ENCODE peak calls at places on chromosomes 13 and 19, in nine cellular contexts. R, C, Y, J, F, K, T, M and I are unnamed samples.

GRCh38 chr13:114112231-114112825 is 20.1 kb downstream of the RASA3 start:
- DNase-seq in R (peak), C (no peak), Y (peak), J (no peak), F (peak), K (no peak), T (no peak), M (peak), I (no peak)

GRCh38 chr13:60347174-60347573 is 49.8 kb upstream of the TDRD3 start:
- DNase-seq in R (no peak), C (no peak), Y (no peak), J (no peak), F (no peak), K (no peak), T (no peak), M (no peak), I (no peak)

GRCh38 chr19:16372065-16372915 is 47.7 kb downstream of the KLF2 start:
- DNase-seq in R (no peak), C (no peak), Y (no peak), J (no peak), F (no peak), K (no peak), T (no peak), M (no peak), I (no peak)

GRCh38 chr13:52029569-52029968 is 5.1 kb downstream of the UTP14C start:
- DNase-seq in R (no peak), C (no peak), Y (no peak), J (no peak), F (no peak), K (no peak), T (no peak), M (no peak), I (no peak)

GRCh38 chr19:32519023-32519422 is 62.0 kb upstream of the PDCD5 start:
- DNase-seq in R (no peak), C (no peak), Y (no peak), J (no peak), F (no peak), K (no peak), T (no peak), M (no peak), I (no peak)

GRCh38 chr19:47310323-47310722 is 662 bp downstream of the C5AR1 start:
- DNase-seq in R (no peak), C (no peak), Y (no peak), J (no peak), F (no peak), K (no peak), T (no peak), M (no peak), I (no peak)

GRCh38 chr13:110644892-110645521 is 29.7 kb downstream of the NAXD start:
- DNase-seq in R (peak), C (peak), Y (no peak), J (peak), F (no peak), K (peak), T (peak), M (peak), I (peak)

GRCh38 chr13:30832845-30833332 is 73.2 kb upstream of the MEDAG start:
- DNase-seq in R (peak), C (peak), Y (peak), J (peak), F (peak), K (peak), T (peak), M (peak), I (peak)

GRCh38 chr19:45340899-45341453 is 426 bp downstream of the KLC3 start:
- DNase-seq in R (no peak), C (no peak), Y (no peak), J (peak), F (no peak), K (no peak), T (peak), M (no peak), I (no peak)

GRCh38 chr19:17389957-17390664 is 3.9 kb downstream of the CCDC194 start:
- DNase-seq in R (no peak), C (no peak), Y (peak), J (peak), F (no peak), K (no peak), T (no peak), M (no peak), I (peak)

GRCh38 chr19:21580818-21581217 is 75.4 kb downstream of the ZNF429 start:
- DNase-seq in R (no peak), C (no peak), Y (no peak), J (no peak), F (no peak), K (no peak), T (no peak), M (no peak), I (no peak)

GRCh38 chr13:113229791-113230190 is 20.4 kb downstream of the CUL4A start:
- DNase-seq in R (no peak), C (no peak), Y (no peak), J (no peak), F (no peak), K (no peak), T (no peak), M (no peak), I (no peak)

GRCh38 chr19:369256-369655 is 24.7 kb upstream of the MIER2 start:
- DNase-seq in R (no peak), C (no peak), Y (peak), J (no peak), F (no peak), K (no peak), T (no peak), M (no peak), I (no peak)

GRCh38 chr13:113835461-113836274 is 28.2 kb downstream of the GAS6 start:
- DNase-seq in R (peak), C (no peak), Y (no peak), J (no peak), F (peak), K (peak), T (no peak), M (no peak), I (no peak)

GRCh38 chr19:44747739-44748425 is 626 bp upstream of the BCL3 start:
- DNase-seq in R (peak), C (no peak), Y (peak), J (peak), F (peak), K (peak), T (peak), M (peak), I (no peak)

DNA sequence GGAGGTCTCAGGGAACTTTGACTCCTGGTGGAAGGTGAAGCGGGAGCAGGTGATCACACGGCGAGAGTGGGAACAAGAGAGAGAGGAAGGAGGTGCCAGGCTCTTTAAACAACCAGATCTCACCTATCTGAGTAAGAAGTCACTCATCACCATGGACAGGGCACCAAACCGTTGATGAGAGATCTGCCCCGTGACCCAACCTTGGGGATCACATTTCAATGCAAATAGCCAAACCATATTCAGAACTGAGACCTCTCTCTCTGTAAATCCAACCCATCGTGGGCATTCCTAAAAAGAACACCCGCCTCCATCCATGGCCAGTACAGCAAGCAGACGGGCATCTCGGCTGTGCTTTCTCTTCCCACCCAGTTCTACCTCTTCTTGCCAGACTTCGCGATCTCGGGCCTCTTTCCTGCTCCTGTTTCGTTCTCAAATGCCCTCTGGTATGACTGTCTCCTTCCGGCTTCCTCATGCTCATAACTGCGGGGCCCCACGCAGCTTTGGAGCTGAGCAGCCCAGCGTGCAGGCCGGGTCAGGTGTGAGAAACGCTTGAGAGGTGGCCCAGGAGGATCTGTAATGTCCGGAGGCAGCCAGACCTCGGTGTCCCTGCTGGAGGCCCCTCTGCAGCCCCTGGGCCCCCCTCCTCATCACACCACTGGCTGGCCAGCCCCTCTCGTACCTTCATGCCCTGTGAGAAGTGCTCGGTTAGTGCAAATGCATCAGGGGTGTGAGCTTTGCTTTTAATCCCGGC is 97.0 kb upstream of the GPR183 start:
- DNase-seq in R (no peak), C (no peak), Y (peak), J (no peak), F (no peak), K (no peak), T (no peak), M (no peak), I (no peak)
- TF ChIP-seq CTCF in R (no peak), C (no peak), Y (no peak), J (no peak), F (no peak), K (no peak), T (no peak), M (no peak), I (no peak)

GRCh38 chr19:2187164-2187563 is 23.4 kb downstream of the DOT1L start:
- DNase-seq in R (no peak), C (no peak), Y (no peak), J (no peak), F (no peak), K (no peak), T (no peak), M (no peak), I (no peak)
- TF ChIP-seq CTCF in R (no peak), C (no peak), Y (no peak), J (no peak), F (no peak), K (no peak), T (no peak), M (no peak), I (no peak)

DNA sequence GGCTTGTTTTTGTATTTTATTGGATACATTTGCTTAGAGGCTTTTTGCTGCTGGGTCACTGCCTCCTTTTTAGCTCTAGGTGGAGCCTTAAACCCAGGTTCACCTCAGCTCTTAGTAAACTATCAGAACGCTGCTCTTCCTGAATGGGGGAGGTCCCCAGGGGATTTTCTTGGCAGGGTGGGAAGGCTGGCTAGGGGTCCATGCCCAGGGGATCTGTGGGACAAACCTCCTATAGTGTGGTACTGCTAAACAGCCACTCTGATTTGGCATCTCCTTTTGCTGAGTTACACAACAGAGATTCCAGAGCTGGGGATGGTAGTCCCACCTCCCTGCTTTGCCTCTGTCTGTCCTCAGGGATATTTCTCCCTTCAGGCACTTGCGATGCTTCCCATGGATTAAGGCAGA is 204.9 kb downstream of the ZIC5 start:
- DNase-seq in R (no peak), C (no peak), Y (no peak), J (peak), F (no peak), K (no peak), T (no peak), M (no peak), I (no peak)
- TF ChIP-seq CTCF in R (peak), C (no peak), Y (no peak), J (peak), F (no peak), K (no peak), T (no peak), M (no peak), I (no peak)

GRCh38 chr19:30969586-30969985 is 379.6 kb downstream of the TSHZ3 start:
- DNase-seq in R (no peak), C (no peak), Y (no peak), J (no peak), F (no peak), K (no peak), T (no peak), M (no peak), I (no peak)

GRCh38 chr19:30968841-30969399 is 380.3 kb downstream of the TSHZ3 start:
- DNase-seq in R (no peak), C (no peak), Y (no peak), J (no peak), F (no peak), K (no peak), T (no peak), M (no peak), I (no peak)

DNA sequence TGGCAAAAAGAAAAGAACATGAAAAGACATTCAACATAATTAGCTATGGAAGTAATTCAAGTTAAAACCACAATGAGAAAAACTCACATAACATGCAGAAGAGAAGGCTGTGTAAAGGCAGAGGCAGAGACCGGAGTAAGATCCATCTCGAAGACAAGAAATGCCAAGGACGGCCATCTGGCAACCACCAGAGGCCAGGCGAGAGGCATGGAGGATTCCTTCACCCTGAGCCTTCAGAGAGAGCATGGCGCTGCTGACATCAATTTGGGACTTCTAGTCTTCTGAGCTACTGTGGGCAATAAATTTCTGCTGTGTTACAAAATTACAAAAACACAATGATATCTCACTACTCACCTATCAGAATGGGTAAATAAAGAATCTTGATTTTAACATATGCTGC is 381.0 kb downstream of the TSHZ3 start:
- DNase-seq in R (no peak), C (no peak), Y (no peak), J (peak), F (no peak), K (no peak), T (no peak), M (no peak), I (no peak)
- TF ChIP-seq CTCF in R (no peak), C (no peak), Y (no peak), J (no peak), F (no peak), K (no peak), T (no peak), M (no peak), I (no peak)

GRCh38 chr19:2333807-2334211 is 5.3 kb downstream of the SPPL2B start:
- DNase-seq in R (no peak), C (no peak), Y (no peak), J (no peak), F (no peak), K (no peak), T (no peak), M (no peak), I (no peak)
- TF ChIP-seq CTCF in R (no peak), C (no peak), Y (no peak), J (no peak), F (no peak), K (no peak), T (no peak), M (no peak), I (no peak)

GRCh38 chr19:6220385-6221191 is 59.2 kb downstream of the MLLT1 start:
- DNase-seq in R (no peak), C (no peak), Y (peak), J (no peak), F (peak), K (no peak), T (peak), M (no peak), I (no peak)

GRCh38 chr19:6219592-6220290 is 60.0 kb downstream of the MLLT1 start:
- DNase-seq in R (no peak), C (no peak), Y (peak), J (no peak), F (no peak), K (no peak), T (no peak), M (no peak), I (no peak)

GRCh38 chr19:6222884-6223283 is 56.9 kb downstream of the MLLT1 start:
- DNase-seq in R (no peak), C (no peak), Y (no peak), J (no peak), F (no peak), K (no peak), T (no peak), M (no peak), I (no peak)

GRCh38 chr19:6221878-6222746 is 57.7 kb downstream of the MLLT1 start:
- DNase-seq in R (no peak), C (no peak), Y (peak), J (no peak), F (no peak), K (no peak), T (no peak), M (no peak), I (no peak)

DNA sequence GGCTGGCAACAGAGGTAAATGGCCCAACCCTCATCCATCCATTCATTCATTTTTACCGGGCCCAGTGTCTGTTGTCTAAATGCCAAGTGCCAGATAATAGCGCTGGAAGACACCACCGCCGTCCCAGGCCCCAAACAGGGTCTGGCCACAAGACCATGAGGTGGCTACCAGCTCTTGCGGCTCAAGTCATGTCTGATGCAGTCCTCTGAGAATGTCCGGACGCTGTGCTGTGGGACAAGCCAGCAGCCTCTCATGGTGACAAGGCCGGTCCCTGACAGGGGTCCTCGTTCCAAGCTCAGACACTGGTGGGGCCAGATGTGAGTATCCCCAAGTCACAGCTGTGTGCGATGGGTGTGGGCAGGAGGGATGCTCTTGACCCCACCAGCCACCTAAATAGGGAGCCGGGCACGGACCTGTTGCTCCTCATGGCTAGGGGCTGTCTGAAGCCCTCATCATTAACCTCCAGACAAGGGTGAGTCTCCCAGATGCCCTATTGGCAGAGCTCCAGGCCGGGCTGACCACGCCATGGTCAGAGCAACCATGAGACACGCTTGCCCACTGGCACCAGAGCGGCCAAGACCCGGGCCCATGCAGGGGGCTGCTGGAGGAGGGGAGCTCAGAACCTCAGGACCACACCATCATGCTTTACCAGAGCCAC is 58.4 kb downstream of the MLLT1 start:
- DNase-seq in R (no peak), C (no peak), Y (no peak), J (no peak), F (no peak), K (no peak), T (no peak), M (no peak), I (no peak)
- TF ChIP-seq CTCF in R (no peak), C (no peak), Y (no peak), J (no peak), F (no peak), K (no peak), T (no peak), M (no peak), I (no peak)